ENCODE peak calls at places on chromosomes 2 and 18, in nine cellular contexts. S, O, I, Q, T, M, W, A and K are unnamed samples.
A peak's percentile ranks its signal among the peaks of the same experiment; 100 is the strongest.

GRCh38 chr2:120343433-120344105 is 2.4 kb upstream of the INHBB start:
- DNase-seq in Q (peak; percentile 20), I (peak; percentile 90), W (no peak), A (peak; percentile 47), T (peak; percentile 83), O (peak; percentile 92), M (peak; percentile 88), S (peak; percentile 89), K (peak; percentile 46)

GRCh38 chr2:113056501-113056900 is 2.5 kb upstream of the IL36RN start:
- DNase-seq in A (no peak), W (no peak), Q (no peak), M (no peak), T (peak; percentile 17), S (no peak), O (no peak), I (no peak), K (no peak)

GRCh38 chr2:164826293-164827243 is 15.1 kb downstream of the COBLL1 start:
- DNase-seq in O (no peak), W (no peak), I (no peak), Q (no peak), A (no peak), M (peak; percentile 53), T (peak; percentile 70), S (no peak), K (no peak)

GRCh38 chr18:76351961-76352581 is 143.0 kb downstream of the ZNF516 start:
- DNase-seq in T (peak; percentile 80), A (no peak), W (no peak), I (no peak), O (peak; percentile 20), Q (no peak), S (peak; percentile 96), M (no peak), K (no peak)

GRCh38 chr2:157053876-157054275 is 203.6 kb upstream of the GALNT5 start:
- DNase-seq in Q (no peak), W (no peak), S (no peak), A (no peak), M (no peak), O (no peak), T (no peak), I (no peak), K (no peak)

GRCh38 chr18:79988925-79989361 is 580 bp upstream of the TXNL4A start:
- DNase-seq in I (no peak), Q (no peak), O (peak; percentile 60), M (peak; percentile 57), S (peak; percentile 79), A (no peak), W (no peak), T (peak; percentile 72), K (no peak)

GRCh38 chr2:127560201-127560928 is 24.9 kb downstream of the MYO7B start:
- DNase-seq in A (no peak), M (no peak), W (no peak), Q (no peak), S (no peak), O (no peak), T (no peak), I (no peak), K (no peak)

GRCh38 chr2:189360861-189361260 is 80.4 kb upstream of the WDR75 start:
- DNase-seq in A (no peak), Q (no peak), W (no peak), S (no peak), T (no peak), I (no peak), M (no peak), O (no peak), K (no peak)

GRCh38 chr18:58058720-58059119 is 14.7 kb downstream of the NEDD4L start:
- DNase-seq in O (no peak), Q (no peak), A (no peak), W (no peak), S (no peak), I (no peak), T (no peak), M (no peak), K (no peak)

GRCh38 chr2:83112863-83113262 is 1346.2 kb downstream of the SUCLG1 start:
- DNase-seq in W (no peak), I (no peak), S (no peak), O (no peak), A (no peak), M (no peak), Q (no peak), T (peak; percentile 70), K (no peak)

GRCh38 chr2:72023678-72024390 is 123.8 kb downstream of the CYP26B1 start:
- DNase-seq in M (no peak), T (no peak), Q (no peak), O (no peak), W (no peak), S (no peak), I (no peak), A (no peak), K (no peak)

GRCh38 chr2:235709969-235710879 is 216.4 kb downstream of the AGAP1 start:
- DNase-seq in M (no peak), Q (no peak), I (no peak), O (no peak), T (no peak), W (no peak), S (no peak), A (no peak), K (no peak)

GRCh38 chr2:196233808-196234501 is 62.6 kb upstream of the STK17B start:
- DNase-seq in M (no peak), O (no peak), W (no peak), I (no peak), S (no peak), T (peak; percentile 60), A (peak; percentile 60), Q (peak; percentile 25), K (no peak)

GRCh38 chr2:219308142-219309093 is 783 bp downstream of the PTPRN start:
- DNase-seq in I (peak; percentile 94), S (peak; percentile 92), A (peak; percentile 59), O (peak; percentile 92), T (peak; percentile 63), W (no peak), Q (peak; percentile 33), M (peak; percentile 63), K (peak; percentile 57)

GRCh38 chr2:26685943-26686839 is 6.3 kb upstream of the KCNK3 start:
- DNase-seq in W (no peak), I (no peak), Q (no peak), T (no peak), S (peak; percentile 93), A (no peak), M (no peak), O (peak; percentile 32), K (no peak)

GRCh38 chr2:239363946-239364637 is 36.7 kb downstream of the HDAC4 start:
- DNase-seq in O (no peak), S (no peak), Q (no peak), W (no peak), T (no peak), I (no peak), M (peak; percentile 28), A (no peak), K (no peak)

GRCh38 chr2:150483532-150483931 is 3.9 kb downstream of the RND3 start:
- DNase-seq in M (no peak), W (no peak), S (no peak), O (no peak), A (no peak), I (no peak), T (no peak), Q (no peak), K (no peak)

GRCh38 chr2:177396630-177397460 is 4.3 kb downstream of the AGPS start:
- DNase-seq in A (no peak), M (no peak), I (no peak), W (no peak), O (no peak), T (peak; percentile 82), S (peak; percentile 56), Q (no peak), K (no peak)

GRCh38 chr2:239715606-239716005 is 309.5 kb downstream of the NDUFA10 start:
- DNase-seq in W (no peak), A (no peak), O (no peak), M (peak; percentile 28), Q (no peak), S (no peak), I (no peak), T (no peak), K (no peak)